ENCODE peak calls at places on chromosome 12, in five cellular contexts. J is right atrium auricular region; Q is AG04450; S is endothelial cell; Z is activated CD8-positive, alpha-beta T cell treated with anti-CD3 and anti-CD28 coated beads for 36 hours. P is an unnamed sample.

GRCh38 chr12:54294152-54294913 is 6.5 kb downstream of the NFE2 start:
- DNase-seq in J (no peak), Q (no peak), S (peak), Z (peak), P (peak)

GRCh38 chr12:54683388-54683787 is 35.2 kb upstream of the DCD start:
- DNase-seq in J (no peak), Q (no peak), S (no peak), Z (no peak), P (no peak)

GRCh38 chr12:21526721-21527345 is 737 bp downstream of the SPX start:
- DNase-seq in J (no peak), Q (no peak), S (no peak), Z (no peak), P (no peak)

GRCh38 chr12:80032967-80033366 is 66.4 kb upstream of the OTOGL start:
- DNase-seq in J (no peak), Q (no peak), S (no peak), Z (no peak), P (no peak)

GRCh38 chr12:111578276-111578970 is 20.7 kb downstream of the ATXN2 start:
- DNase-seq in J (no peak), Q (peak), S (no peak), Z (no peak), P (peak)

GRCh38 chr12:131987552-131987951 is 37.8 kb downstream of the EP400 start:
- DNase-seq in J (peak), Q (no peak), S (no peak), Z (no peak), P (no peak)

GRCh38 chr12:103495158-103495782 is 498 bp downstream of the C12orf42 start:
- DNase-seq in J (no peak), Q (no peak), S (peak), Z (peak), P (peak)

GRCh38 chr12:3083949-3084348 is 6.8 kb downstream of the TSPAN9 start:
- DNase-seq in J (no peak), Q (no peak), S (no peak), Z (no peak), P (no peak)

GRCh38 chr12:48379784-48380183 is 29.1 kb upstream of the ZNF641 start:
- DNase-seq in J (no peak), Q (no peak), S (no peak), Z (no peak), P (no peak)

GRCh38 chr12:56007892-56008471 is 10.9 kb downstream of the SUOX start:
- DNase-seq in J (no peak), Q (no peak), S (no peak), Z (no peak), P (no peak)

GRCh38 chr12:41058266-41058665 is 129.9 kb upstream of the PDZRN4 start:
- DNase-seq in J (no peak), Q (no peak), S (no peak), Z (no peak), P (no peak)

GRCh38 chr12:49550853-49551252 is 12.0 kb downstream of the KCNH3 start:
- DNase-seq in J (no peak), Q (no peak), S (no peak), Z (no peak), P (no peak)

GRCh38 chr12:65868133-65868705 is 43.9 kb downstream of the HMGA2 start:
- DNase-seq in J (no peak), Q (peak), S (no peak), Z (no peak), P (no peak)

GRCh38 chr12:1645819-1646218 is 16.8 kb downstream of the WNT5B start:
- DNase-seq in J (no peak), Q (no peak), S (no peak), Z (no peak), P (no peak)

GRCh38 chr12:124032265-124032886 is 59.4 kb downstream of the ZNF664 start:
- DNase-seq in J (no peak), Q (no peak), S (peak), Z (peak), P (peak)

GRCh38 chr12:112261559-112261958 is 120.7 kb downstream of the HECTD4 start:
- DNase-seq in J (no peak), Q (no peak), S (peak), Z (no peak), P (no peak)

GRCh38 chr12:83465632-83466031 is 778.9 kb downstream of the TMTC2 start:
- DNase-seq in J (no peak), Q (no peak), S (no peak), Z (no peak), P (no peak)

GRCh38 chr12:101713930-101714329 is 16.5 kb downstream of the CHPT1 start:
- DNase-seq in J (no peak), Q (no peak), S (no peak), Z (no peak), P (no peak)

GRCh38 chr12:129467749-129468148 is 436.1 kb downstream of the TMEM132D start:
- DNase-seq in J (no peak), Q (no peak), S (no peak), Z (no peak), P (no peak)

GRCh38 chr12:22083167-22083566 is 37.1 kb downstream of the CMAS start:
- DNase-seq in J (no peak), Q (no peak), S (no peak), Z (peak), P (peak)

GRCh38 chr12:39127401-39127800 is 222.0 kb upstream of the CPNE8 start:
- DNase-seq in J (no peak), Q (no peak), S (no peak), Z (no peak), P (no peak)

GRCh38 chr12:129673807-129674206 is 230.0 kb downstream of the TMEM132D start:
- DNase-seq in J (no peak), Q (no peak), S (no peak), Z (no peak), P (no peak)

GRCh38 chr12:76462668-76463224 is 96.8 kb downstream of the OSBPL8 start:
- DNase-seq in J (no peak), Q (no peak), S (no peak), Z (no peak), P (no peak)

GRCh38 chr12:14167005-14167628 is 185.7 kb upstream of the GRIN2B start:
- DNase-seq in J (peak), Q (peak), S (peak), Z (peak), P (peak)

GRCh38 chr12:24038211-24038997 is 88.9 kb upstream of the SOX5 start:
- DNase-seq in J (no peak), Q (no peak), S (no peak), Z (no peak), P (no peak)

GRCh38 chr12:54047964-54048303 is 5.7 kb upstream of the HOXC4 start:
- DNase-seq in J (no peak), Q (no peak), S (no peak), Z (no peak), P (no peak)

GRCh38 chr12:119621878-119622277 is 28.3 kb downstream of the TMEM233 start:
- DNase-seq in J (no peak), Q (no peak), S (no peak), Z (no peak), P (no peak)

GRCh38 chr12:57133013-57133569 is 4.8 kb downstream of the LRP1 start:
- DNase-seq in J (no peak), Q (no peak), S (no peak), Z (no peak), P (no peak)

GRCh38 chr12:103913100-103913499 is 17.1 kb upstream of the HSP90B1 start:
- DNase-seq in J (no peak), Q (no peak), S (no peak), Z (no peak), P (no peak)

GRCh38 chr12:93103154-93103553 is 174.1 kb upstream of the EEA1 start:
- DNase-seq in J (no peak), Q (no peak), S (no peak), Z (no peak), P (no peak)

GRCh38 chr12:43009307-43009706 is 419.8 kb upstream of the PRICKLE1 start:
- DNase-seq in J (no peak), Q (no peak), S (no peak), Z (no peak), P (no peak)

GRCh38 chr12:10941369-10941768 is 2.3 kb upstream of the TAS2R14 start:
- DNase-seq in J (no peak), Q (no peak), S (no peak), Z (no peak), P (no peak)

GRCh38 chr12:121656122-121656521 is 13.3 kb downstream of the MORN3 start:
- DNase-seq in J (no peak), Q (no peak), S (no peak), Z (no peak), P (no peak)

GRCh38 chr12:121651381-121651780 is 18.1 kb downstream of the MORN3 start:
- DNase-seq in J (no peak), Q (no peak), S (no peak), Z (no peak), P (no peak)

GRCh38 chr12:121649819-121650353 is 19.6 kb downstream of the MORN3 start:
- DNase-seq in J (no peak), Q (no peak), S (no peak), Z (peak), P (no peak)

GRCh38 chr12:121653999-121654398 is 15.5 kb downstream of the MORN3 start:
- DNase-seq in J (no peak), Q (no peak), S (no peak), Z (no peak), P (no peak)

DNA sequence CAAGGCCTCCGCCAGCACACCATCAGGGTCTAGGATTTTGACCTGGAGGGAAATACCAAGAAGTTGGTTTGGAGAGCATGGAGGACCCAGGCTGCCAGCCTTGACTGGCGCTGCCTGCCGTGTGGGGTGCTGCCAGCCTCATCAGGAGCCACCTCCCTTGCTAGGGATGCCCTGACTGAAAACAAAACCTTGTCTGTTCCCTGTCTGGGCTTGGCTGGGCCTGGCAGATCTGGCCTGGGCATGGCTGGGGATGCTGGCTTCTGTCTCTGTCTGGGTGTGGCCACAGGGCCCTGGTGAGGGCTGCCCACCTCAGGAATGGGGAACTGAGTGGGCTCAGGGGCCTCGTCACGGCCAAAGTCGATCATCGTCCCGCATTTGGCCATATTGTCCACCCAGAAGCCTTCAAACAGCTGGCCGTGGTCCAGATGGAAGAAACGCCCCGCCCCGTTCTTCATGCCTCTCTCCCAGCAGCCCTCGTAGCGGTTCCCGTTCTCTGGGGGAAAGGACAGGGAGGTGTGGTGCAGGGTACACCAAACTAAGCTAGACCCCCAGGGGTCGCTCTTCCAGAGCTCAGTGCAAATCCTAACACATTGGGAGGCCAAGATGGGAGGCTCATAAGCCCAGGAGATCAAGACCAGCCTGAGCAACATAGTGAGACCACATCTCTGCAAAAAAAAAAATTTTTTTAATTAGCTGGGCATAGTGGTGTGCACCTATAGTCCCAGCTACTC is 16.5 kb downstream of the MORN3 start:
- DNase-seq in J (no peak), Q (no peak), S (no peak), Z (no peak), P (no peak)
- TF ChIP-seq CTCF in J (no peak), Q (no peak), S (no peak), Z (no peak), P (no peak)

GRCh38 chr12:6696690-6697583 is 3.7 kb downstream of the PIANP start:
- DNase-seq in J (no peak), Q (no peak), S (no peak), Z (no peak), P (peak)

GRCh38 chr12:6698352-6699046 is 2.1 kb downstream of the PIANP start:
- DNase-seq in J (no peak), Q (no peak), S (no peak), Z (no peak), P (no peak)

GRCh38 chr12:6699259-6699988 is 1.2 kb downstream of the PIANP start:
- DNase-seq in J (no peak), Q (no peak), S (no peak), Z (no peak), P (no peak)

GRCh38 chr12:6695313-6696045 is 5.1 kb downstream of the PIANP start:
- DNase-seq in J (no peak), Q (no peak), S (no peak), Z (no peak), P (no peak)

GRCh38 chr12:6697584-6698351 is 2.8 kb downstream of the PIANP start:
- DNase-seq in J (no peak), Q (peak), S (peak), Z (peak), P (peak)
- TF ChIP-seq CTCF in J (no peak), Q (peak), S (peak), Z (peak), P (peak)

GRCh38 chr12:88037770-88038169 is 8.6 kb upstream of the C12orf50 start:
- DNase-seq in J (no peak), Q (no peak), S (no peak), Z (no peak), P (no peak)

GRCh38 chr12:88035271-88035906 is 6.2 kb upstream of the C12orf50 start:
- DNase-seq in J (peak), Q (peak), S (peak), Z (peak), P (peak)

GRCh38 chr12:88035907-88036289 is 6.7 kb upstream of the C12orf50 start:
- DNase-seq in J (no peak), Q (no peak), S (no peak), Z (no peak), P (peak)

GRCh38 chr12:88036368-88036965 is 7.3 kb upstream of the C12orf50 start:
- DNase-seq in J (no peak), Q (no peak), S (no peak), Z (no peak), P (no peak)
- TF ChIP-seq CTCF in J (no peak), Q (no peak), S (no peak), Z (no peak), P (no peak)

DNA sequence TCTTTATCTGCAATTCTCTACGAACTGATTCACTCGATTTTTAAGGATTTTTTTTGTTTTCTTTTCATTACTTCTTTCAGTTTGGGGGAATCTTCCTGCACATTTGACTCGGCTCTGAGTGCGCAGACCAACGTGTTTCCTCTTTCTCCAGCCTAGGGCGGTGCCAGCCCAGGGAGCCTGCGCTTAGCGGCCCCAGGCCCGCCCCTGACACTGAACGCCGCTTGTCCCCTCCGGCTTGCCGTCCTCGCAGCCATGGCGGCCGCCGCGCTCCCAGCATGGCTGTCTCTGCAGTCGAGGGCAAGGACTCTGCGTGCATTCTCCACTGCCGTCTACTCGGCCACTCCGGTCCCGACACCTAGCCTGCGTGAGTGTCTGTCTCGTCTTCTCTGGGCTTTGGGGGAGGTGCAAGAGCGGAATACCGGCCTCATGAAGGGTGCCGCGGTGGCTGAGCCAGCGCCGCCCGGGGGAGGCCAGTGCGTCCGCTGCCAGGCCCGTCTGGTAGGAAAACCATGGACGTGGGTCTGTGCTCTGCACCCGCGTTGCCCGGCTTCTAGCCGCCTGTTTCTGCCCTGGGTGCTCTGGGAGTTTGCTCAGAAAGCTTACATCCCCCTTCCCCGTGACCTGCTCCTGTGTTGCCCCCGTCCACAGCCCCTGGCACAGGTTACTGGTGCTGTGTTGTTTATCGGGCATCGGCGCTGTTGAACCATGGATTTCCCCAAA is at the start of gene MRPS35:
- DNase-seq in J (peak), Q (peak), S (peak), Z (peak), P (peak)
- TF ChIP-seq CTCF in J (no peak), Q (no peak), S (no peak), Z (no peak), P (no peak)